ENCODE peak calls at places on chromosomes 7 and 10, in six cellular contexts. A is uterus; U is adrenal gland; I is brain microvascular endothelial cell; H is WERI-Rb-1; F is effector memory CD4-positive, alpha-beta T cell. X is an unnamed sample. For H3K27me3 and H3K36me3, the result is how much of the 10 kb centered on the place peaks cover.

GRCh38 chr7:27316311-27316710 is 73.7 kb downstream of the EVX1 start:
- DNase-seq in A (no peak), U (no peak), I (no peak), H (no peak), F (no peak), X (no peak)

GRCh38 chr10:82256275-82256674 is 381.3 kb downstream of the NRG3 start:
- DNase-seq in A (no peak), U (no peak), I (no peak), H (no peak), F (no peak), X (no peak)

GRCh38 chr7:75875113-75876080 is 3.4 kb upstream of the RHBDD2 start:
- DNase-seq in A (no peak), U (no peak), I (no peak), H (no peak), F (no peak), X (no peak)

GRCh38 chr10:93363891-93364648 is 118.1 kb downstream of the MYOF start:
- DNase-seq in A (no peak), U (peak), I (peak), H (no peak), F (no peak), X (no peak)

GRCh38 chr7:29177963-29178612 is 16.5 kb upstream of the CHN2 start:
- DNase-seq in A (peak), U (peak), I (peak), H (no peak), F (no peak), X (no peak)

GRCh38 chr10:51010977-51011376 is 63.3 kb upstream of the PRKG1 start:
- DNase-seq in A (no peak), U (no peak), I (no peak), H (no peak), F (no peak), X (peak)

GRCh38 chr10:117363027-117363426 is 12.2 kb downstream of the PDZD8 start:
- DNase-seq in A (no peak), U (no peak), I (no peak), H (no peak), F (no peak), X (no peak)

GRCh38 chr10:32577448-32577847 is 131.5 kb downstream of the CCDC7 start:
- DNase-seq in A (no peak), U (no peak), I (no peak), H (no peak), F (no peak), X (no peak)

GRCh38 chr10:58782876-58783859 is 270.5 kb downstream of the BICC1 start:
- DNase-seq in A (no peak), U (no peak), I (no peak), H (no peak), F (no peak), X (no peak)

GRCh38 chr7:100106633-100107032 is 5.2 kb downstream of the AP4M1 start:
- DNase-seq in A (no peak), U (no peak), I (no peak), H (no peak), F (no peak), X (peak)

GRCh38 chr7:39741942-39742623 is 118.7 kb downstream of the RALA start:
- DNase-seq in A (no peak), U (peak), I (peak), H (peak), F (no peak), X (peak)

GRCh38 chr10:86583983-86584382 is 62.4 kb upstream of the WAPL start:
- DNase-seq in A (no peak), U (no peak), I (no peak), H (peak), F (no peak), X (peak)

GRCh38 chr7:151459726-151460473 is 20.0 kb upstream of the CRYGN start:
- DNase-seq in A (peak), U (peak), I (peak), H (peak), F (no peak), X (peak)

GRCh38 chr10:6722616-6723004 is 142.5 kb upstream of the PRKCQ start:
- DNase-seq in A (no peak), U (no peak), I (peak), H (no peak), F (no peak), X (no peak)

GRCh38 chr10:84354623-84355022 is 26.2 kb downstream of the CCSER2 start:
- DNase-seq in A (no peak), U (no peak), I (no peak), H (no peak), F (no peak), X (no peak)

GRCh38 chr10:93850484-93851015 is 43.2 kb upstream of the SLC35G1 start:
- DNase-seq in A (no peak), U (no peak), I (no peak), H (no peak), F (no peak), X (no peak)

GRCh38 chr7:139294241-139294640 is 46.9 kb upstream of the FMC1 start:
- DNase-seq in A (no peak), U (no peak), I (no peak), H (peak), F (no peak), X (no peak)

GRCh38 chr10:73731588-73732375 is 12.4 kb upstream of the SEC24C start:
- DNase-seq in A (no peak), U (no peak), I (no peak), H (no peak), F (no peak), X (peak)

GRCh38 chr10:4382811-4383210 is 443.2 kb upstream of the AKR1E2 start:
- DNase-seq in A (no peak), U (no peak), I (no peak), H (no peak), F (no peak), X (no peak)

GRCh38 chr7:91710896-91711295 is 169.6 kb downstream of the MTERF1 start:
- DNase-seq in A (no peak), U (no peak), I (no peak), H (no peak), F (no peak), X (no peak)

GRCh38 chr7:135209225-135209834 is 2.0 kb downstream of the WDR91 start:
- DNase-seq in A (no peak), U (no peak), I (no peak), H (no peak), F (no peak), X (no peak)

GRCh38 chr7:155884225-155885161 is 72.2 kb upstream of the SHH start:
- DNase-seq in A (no peak), U (peak), I (no peak), H (no peak), F (no peak), X (no peak)

GRCh38 chr10:71244638-71245419 is 32.5 kb downstream of the UNC5B start:
- DNase-seq in A (peak), U (peak), I (peak), H (no peak), F (no peak), X (no peak)

GRCh38 chr7:28155964-28156363 is 24.6 kb downstream of the JAZF1 start:
- DNase-seq in A (no peak), U (no peak), I (peak), H (no peak), F (no peak), X (no peak)

GRCh38 chr7:128835231-128835751 is 5.1 kb downstream of the FLNC start:
- DNase-seq in A (peak), U (no peak), I (no peak), H (no peak), F (no peak), X (peak)

GRCh38 chr7:69862413-69863064 is 264.3 kb downstream of the AUTS2 start:
- DNase-seq in A (no peak), U (no peak), I (no peak), H (no peak), F (no peak), X (no peak)

GRCh38 chr10:123073187-123073586 is 62.6 kb upstream of the HMX3 start:
- DNase-seq in A (no peak), U (no peak), I (no peak), H (no peak), F (no peak), X (no peak)
- H3K4me3 ChIP-seq in A (no peak), U (no peak), I (no peak), H (no peak), F (no peak), X (no peak)

GRCh38 chr10:101075775-101076174 is 14.0 kb downstream of the KAZALD1 start:
- DNase-seq in A (no peak), U (no peak), I (no peak), H (no peak), F (no peak), X (peak)
- H3K27me3 ChIP-seq in A (under half), U (under half), I (under half), H (under half), F (under half), X (under half)

GRCh38 chr7:127377425-127377824 is 15.1 kb downstream of the ZNF800 start:
- DNase-seq in A (no peak), U (no peak), I (no peak), H (no peak), F (no peak), X (no peak)
- H3K36me3 ChIP-seq in A (under half), U (under half), I (under half), H (under half), F (under half), X (under half)

GRCh38 chr7:233456-234035 is 41.2 kb downstream of the FAM20C start:
- DNase-seq in A (no peak), U (no peak), I (no peak), H (no peak), F (no peak), X (no peak)
- H3K4me3 ChIP-seq in A (no peak), U (no peak), I (no peak), H (no peak), F (no peak), X (no peak)

GRCh38 chr7:131109011-131109756 is 218.5 kb upstream of the MKLN1 start:
- DNase-seq in A (no peak), U (no peak), I (no peak), H (no peak), F (no peak), X (no peak)

GRCh38 chr7:131107343-131108211 is 220.1 kb upstream of the MKLN1 start:
- DNase-seq in A (peak), U (peak), I (peak), H (peak), F (peak), X (peak)

GRCh38 chr7:131106681-131107342 is 220.9 kb upstream of the MKLN1 start:
- DNase-seq in A (peak), U (peak), I (peak), H (peak), F (peak), X (peak)

GRCh38 chr7:131109757-131110293 is 217.9 kb upstream of the MKLN1 start:
- DNase-seq in A (peak), U (peak), I (peak), H (peak), F (peak), X (peak)

GRCh38 chr7:131108212-131108980 is 219.3 kb upstream of the MKLN1 start:
- DNase-seq in A (no peak), U (no peak), I (peak), H (no peak), F (peak), X (no peak)
- H3K27me3 ChIP-seq in A (under half), U (under half), I (under half), H (under half), F (under half), X (under half)

GRCh38 chr7:107207459-107207858 is 38.7 kb downstream of the HBP1 start:
- DNase-seq in A (no peak), U (no peak), I (no peak), H (no peak), F (no peak), X (no peak)

GRCh38 chr7:107206706-107207105 is 37.9 kb downstream of the HBP1 start:
- DNase-seq in A (no peak), U (no peak), I (no peak), H (no peak), F (no peak), X (no peak)

GRCh38 chr7:107201795-107202450 is 33.1 kb downstream of the HBP1 start:
- DNase-seq in A (peak), U (peak), I (peak), H (peak), F (no peak), X (peak)

GRCh38 chr7:107206136-107206535 is 37.3 kb downstream of the HBP1 start:
- DNase-seq in A (no peak), U (no peak), I (no peak), H (no peak), F (no peak), X (no peak)

GRCh38 chr7:107203607-107204006 is 34.8 kb downstream of the HBP1 start:
- DNase-seq in A (no peak), U (no peak), I (no peak), H (no peak), F (no peak), X (no peak)
- H3K36me3 ChIP-seq in A (under half), U (half or more), I (under half), H (under half), F (half or more), X (under half)

GRCh38 chr10:20372748-20373147 is 524.4 kb downstream of the NEBL start:
- DNase-seq in A (no peak), U (no peak), I (no peak), H (no peak), F (no peak), X (no peak)

DNA sequence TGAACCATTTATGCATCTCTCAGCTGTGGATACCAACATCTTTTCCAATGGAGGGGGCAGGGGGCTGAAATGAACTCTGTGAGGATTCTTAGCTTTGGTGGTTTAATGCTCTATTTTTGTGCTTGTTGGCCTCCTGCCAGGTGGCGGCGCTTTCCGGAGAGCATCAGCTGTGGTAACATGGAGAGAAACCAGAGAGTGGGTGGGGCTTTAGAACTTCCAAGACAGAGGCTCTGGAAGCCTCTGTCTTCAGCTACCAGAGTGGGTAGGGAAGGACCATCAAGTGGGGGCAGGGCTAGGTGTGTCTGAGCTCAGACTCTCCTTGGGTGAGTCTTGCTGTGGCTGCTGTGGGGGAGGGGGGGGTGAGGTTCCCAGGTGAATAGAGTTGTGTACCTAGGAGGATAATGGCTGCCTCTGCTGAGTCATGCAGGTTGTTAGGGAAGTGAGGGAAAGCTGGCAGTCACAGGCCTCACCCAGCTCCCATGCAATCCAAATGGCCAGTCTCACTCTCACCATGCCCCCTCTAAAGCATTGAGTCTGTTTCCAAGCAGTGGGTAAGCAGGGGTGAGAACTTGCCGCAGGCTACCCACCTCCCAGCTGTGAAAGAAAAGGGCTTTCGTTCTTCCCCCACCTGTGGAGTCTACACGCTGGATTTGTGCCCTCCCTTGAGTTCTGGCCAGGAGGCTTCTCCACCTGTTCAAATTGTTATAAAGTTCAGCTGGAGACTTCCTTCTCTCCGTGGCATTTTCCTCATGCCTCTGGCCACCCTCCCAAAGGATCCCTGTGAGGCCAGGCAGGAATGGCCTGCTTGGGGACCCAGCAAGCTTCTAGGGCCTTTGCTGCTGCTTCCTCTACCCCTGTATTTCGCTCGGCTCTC is 527.0 kb downstream of the NEBL start:
- DNase-seq in A (no peak), U (no peak), I (no peak), H (no peak), F (no peak), X (no peak)
- H3K4me3 ChIP-seq in A (no peak), U (no peak), I (no peak), H (no peak), F (no peak), X (peak)

GRCh38 chr7:158391141-158391540 is 196.5 kb downstream of the PTPRN2 start:
- DNase-seq in A (no peak), U (no peak), I (no peak), H (no peak), F (no peak), X (peak)
- H3K27me3 ChIP-seq in A (under half), U (under half), I (under half), H (under half), F (under half), X (under half)

GRCh38 chr10:27145937-27146336 is 8.2 kb downstream of the YME1L1 start:
- DNase-seq in A (no peak), U (no peak), I (no peak), H (no peak), F (no peak), X (peak)
- H3K36me3 ChIP-seq in A (under half), U (half or more), I (under half), H (under half), F (half or more), X (under half)

GRCh38 chr7:136865777-136866176 is 2.7 kb upstream of the CHRM2 start:
- DNase-seq in A (no peak), U (no peak), I (no peak), H (no peak), F (no peak), X (no peak)
- H3K4me3 ChIP-seq in A (no peak), U (no peak), I (no peak), H (no peak), F (no peak), X (no peak)